ENCODE peak calls at places on chromosomes 6 and 20, in ten cellular contexts. G is HT-29; H is pulmonary artery endothelial cell; P is NCI-H1105; A is astrocyte; V is stimulated activated CD8-positive, alpha-beta memory T cell treated with anti-CD3 and anti-CD28 coated beads, Interleukin-4, amount 100 ng/mL, for 24 hours; X is endodermal cell; I is NCI-H345; U is posterior cingulate gyrus; Q is DMS153. C is an unnamed sample.

GRCh38 chr6:116034327-116034726 is 26.4 kb downstream of the FRK start:
- DNase-seq in G (no peak), H (no peak), P (no peak), A (peak), V (no peak), X (no peak), I (no peak), U (no peak), Q (no peak), C (no peak)

GRCh38 chr20:6501061-6501460 is 266.4 kb upstream of the BMP2 start:
- DNase-seq in G (peak), H (peak), P (no peak), A (peak), V (no peak), X (no peak), I (no peak), U (no peak), Q (no peak), C (peak)

GRCh38 chr20:1322511-1323245 is 6.3 kb downstream of the SDCBP2 start:
- DNase-seq in G (no peak), H (peak), P (no peak), A (peak), V (no peak), X (peak), I (no peak), U (no peak), Q (no peak), C (no peak)

GRCh38 chr6:27694547-27694874 is 217.7 kb downstream of the OR2B2 start:
- DNase-seq in G (no peak), H (no peak), P (no peak), A (no peak), V (no peak), X (no peak), I (no peak), U (no peak), Q (no peak), C (no peak)

GRCh38 chr6:94751641-94752329 is 825.5 kb upstream of the MANEA start:
- DNase-seq in G (no peak), H (no peak), P (no peak), A (no peak), V (no peak), X (no peak), I (no peak), U (no peak), Q (no peak), C (peak)

GRCh38 chr6:159989882-159990480 is 21.1 kb downstream of the IGF2R start:
- DNase-seq in G (no peak), H (no peak), P (no peak), A (peak), V (no peak), X (no peak), I (no peak), U (no peak), Q (no peak), C (no peak)

GRCh38 chr6:105740946-105741605 is 338.2 kb upstream of the PREP start:
- DNase-seq in G (no peak), H (no peak), P (peak), A (peak), V (no peak), X (no peak), I (no peak), U (no peak), Q (no peak), C (peak)

GRCh38 chr6:84618836-84619235 is 145.6 kb downstream of the TBX18 start:
- DNase-seq in G (no peak), H (no peak), P (no peak), A (peak), V (no peak), X (peak), I (no peak), U (no peak), Q (no peak), C (no peak)

GRCh38 chr6:165206798-165207197 is 102.6 kb downstream of the C6orf118 start:
- DNase-seq in G (no peak), H (no peak), P (no peak), A (no peak), V (no peak), X (no peak), I (no peak), U (no peak), Q (no peak), C (no peak)

GRCh38 chr6:123091091-123091895 is 95.3 kb downstream of the CLVS2 start:
- DNase-seq in G (peak), H (peak), P (no peak), A (peak), V (no peak), X (no peak), I (no peak), U (no peak), Q (peak), C (no peak)